ENCODE peak calls at places on chromosome 19, in five cellular contexts. C is thoracic aorta; N is IMR-90; V is CD4-positive, alpha-beta memory T cell; D is lower lobe of right lung. J is an unnamed sample.
A peak's percentile ranks its signal among the peaks of the same experiment; 100 is the strongest.

GRCh38 chr19:18675779-18676178 is 7.7 kb upstream of the CRTC1 start:
- DNase-seq in D (no peak), N (no peak), C (no peak), V (peak; percentile 19), J (no peak)

GRCh38 chr19:54421169-54421516 is 5.9 kb downstream of the TTYH1 start:
- DNase-seq in D (no peak), C (no peak), V (no peak), N (no peak), J (no peak)

GRCh38 chr19:49442793-49443365 is 1.6 kb upstream of the SLC17A7 start:
- DNase-seq in V (no peak), D (peak; percentile 96), N (peak; percentile 73), C (peak; percentile 81), J (peak; percentile 29)

GRCh38 chr19:48842744-48843162 is 6.5 kb upstream of the HSD17B14 start:
- DNase-seq in V (peak; percentile 53), C (no peak), D (no peak), N (peak; percentile 48), J (no peak)

GRCh38 chr19:55253842-55254624 is 4.8 kb downstream of the PPP6R1 start:
- DNase-seq in V (peak; percentile 80), N (no peak), C (no peak), D (no peak), J (peak; percentile 63)

GRCh38 chr19:18415177-18415867 is 3.9 kb upstream of the SSBP4 start:
- DNase-seq in V (no peak), C (no peak), N (peak; percentile 66), D (peak; percentile 79), J (no peak)

GRCh38 chr19:31378404-31378803 is 29.2 kb upstream of the TSHZ3 start:
- DNase-seq in C (no peak), D (no peak), V (no peak), N (peak; percentile 95), J (no peak)

GRCh38 chr19:1070931-1071791 is 4.2 kb downstream of the ARHGAP45 start:
- DNase-seq in V (no peak), N (no peak), D (no peak), C (no peak), J (no peak)

GRCh38 chr19:16325671-16326400 is 1.2 kb downstream of the KLF2 start:
- DNase-seq in V (peak; percentile 76), D (peak; percentile 74), C (no peak), N (no peak), J (peak; percentile 66)

GRCh38 chr19:2552859-2553258 is 76.9 kb downstream of the GADD45B start:
- DNase-seq in D (peak; percentile 36), N (no peak), C (no peak), V (peak; percentile 84), J (peak; percentile 55)

GRCh38 chr19:1214299-1214861 is 8.8 kb downstream of the STK11 start:
- DNase-seq in N (no peak), D (no peak), C (no peak), V (no peak), J (no peak)

GRCh38 chr19:1235625-1236538 is 1.9 kb downstream of the CBARP start:
- DNase-seq in D (no peak), C (no peak), N (peak; percentile 50), V (no peak), J (no peak)

GRCh38 chr19:49890349-49891311 is 6.1 kb downstream of the IL4I1 start:
- DNase-seq in D (peak; percentile 71), C (no peak), N (no peak), V (peak; percentile 62), J (peak; percentile 58)

GRCh38 chr19:22783651-22784050 is 300 bp downstream of the ZNF99 start:
- DNase-seq in D (no peak), N (no peak), V (no peak), C (no peak), J (no peak)

GRCh38 chr19:50481351-50482149 is 4.9 kb upstream of the GARIN5A start:
- DNase-seq in C (no peak), D (no peak), N (no peak), V (no peak), J (no peak)

GRCh38 chr19:46841458-46842083 is 9.1 kb downstream of the AP2S1 start:
- DNase-seq in N (peak; percentile 52), V (no peak), C (peak; percentile 47), D (no peak), J (no peak)

GRCh38 chr19:7742575-7742974 is 4.8 kb downstream of the CD209 start:
- DNase-seq in C (no peak), N (no peak), D (no peak), V (no peak), J (no peak)

GRCh38 chr19:13006431-13007281 is 11.4 kb downstream of the NFIX start:
- DNase-seq in V (no peak), C (no peak), N (no peak), D (no peak), J (no peak)

GRCh38 chr19:13007292-13008045 is 12.2 kb downstream of the NFIX start:
- DNase-seq in N (no peak), D (peak; percentile 89), V (no peak), C (no peak), J (no peak)

GRCh38 chr19:13010992-13011652 is 15.8 kb downstream of the NFIX start:
- DNase-seq in C (no peak), D (no peak), V (no peak), N (no peak), J (no peak)

GRCh38 chr19:13010038-13010991 is 15.0 kb downstream of the NFIX start:
- DNase-seq in V (no peak), D (no peak), N (no peak), C (no peak), J (no peak)

DNA sequence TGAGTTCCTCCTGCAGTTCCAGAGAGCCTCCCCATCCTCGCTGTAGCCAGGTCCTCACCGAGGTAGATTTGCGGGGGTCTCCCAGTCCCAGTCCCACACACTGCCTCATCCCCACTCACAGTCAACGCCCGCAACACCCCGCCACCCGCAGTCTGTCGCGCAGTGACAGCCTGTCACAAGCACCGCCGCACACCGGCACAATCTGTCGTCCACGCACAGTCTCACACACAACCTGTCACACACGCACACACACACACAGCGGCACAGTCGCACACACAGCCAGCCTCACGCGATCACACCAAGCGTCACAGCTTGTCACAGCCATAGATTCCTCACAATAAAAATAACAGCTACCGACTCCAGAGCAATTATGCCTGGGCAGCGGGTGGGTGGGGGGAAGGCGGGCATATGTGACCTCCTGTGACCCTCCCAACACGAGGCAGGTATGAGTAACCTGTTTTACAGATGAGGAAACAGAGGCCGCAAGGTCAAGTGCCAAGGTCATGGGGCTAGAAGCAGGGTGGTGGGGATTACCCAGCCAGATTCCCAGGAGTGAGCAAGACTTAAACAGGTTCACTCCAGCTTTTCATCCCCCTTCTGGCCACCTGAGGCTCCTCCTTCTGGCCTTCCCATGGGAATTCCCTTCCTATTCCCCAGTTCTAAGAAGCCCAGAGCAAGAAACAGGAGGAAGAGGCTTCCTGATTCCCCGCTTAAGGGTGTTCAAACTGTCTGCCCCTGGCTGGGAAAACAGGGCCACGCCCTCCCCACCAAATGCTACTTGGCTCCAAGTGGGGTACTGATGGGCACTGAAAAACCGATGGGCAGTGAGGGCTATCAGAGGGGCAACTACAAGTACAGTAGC is 13.9 kb downstream of the NFIX start:
- DNase-seq in C (no peak), V (no peak), D (no peak), N (no peak), J (no peak)
- H3K4me1 ChIP-seq in C (peaks cover 97% of the 10 kb centered on the region), V (peaks cover 19% of the 10 kb centered on the region), D (peaks cover 98% of the 10 kb centered on the region), N (peaks cover 8% of the 10 kb centered on the region), J (peaks cover 18% of the 10 kb centered on the region)

DNA sequence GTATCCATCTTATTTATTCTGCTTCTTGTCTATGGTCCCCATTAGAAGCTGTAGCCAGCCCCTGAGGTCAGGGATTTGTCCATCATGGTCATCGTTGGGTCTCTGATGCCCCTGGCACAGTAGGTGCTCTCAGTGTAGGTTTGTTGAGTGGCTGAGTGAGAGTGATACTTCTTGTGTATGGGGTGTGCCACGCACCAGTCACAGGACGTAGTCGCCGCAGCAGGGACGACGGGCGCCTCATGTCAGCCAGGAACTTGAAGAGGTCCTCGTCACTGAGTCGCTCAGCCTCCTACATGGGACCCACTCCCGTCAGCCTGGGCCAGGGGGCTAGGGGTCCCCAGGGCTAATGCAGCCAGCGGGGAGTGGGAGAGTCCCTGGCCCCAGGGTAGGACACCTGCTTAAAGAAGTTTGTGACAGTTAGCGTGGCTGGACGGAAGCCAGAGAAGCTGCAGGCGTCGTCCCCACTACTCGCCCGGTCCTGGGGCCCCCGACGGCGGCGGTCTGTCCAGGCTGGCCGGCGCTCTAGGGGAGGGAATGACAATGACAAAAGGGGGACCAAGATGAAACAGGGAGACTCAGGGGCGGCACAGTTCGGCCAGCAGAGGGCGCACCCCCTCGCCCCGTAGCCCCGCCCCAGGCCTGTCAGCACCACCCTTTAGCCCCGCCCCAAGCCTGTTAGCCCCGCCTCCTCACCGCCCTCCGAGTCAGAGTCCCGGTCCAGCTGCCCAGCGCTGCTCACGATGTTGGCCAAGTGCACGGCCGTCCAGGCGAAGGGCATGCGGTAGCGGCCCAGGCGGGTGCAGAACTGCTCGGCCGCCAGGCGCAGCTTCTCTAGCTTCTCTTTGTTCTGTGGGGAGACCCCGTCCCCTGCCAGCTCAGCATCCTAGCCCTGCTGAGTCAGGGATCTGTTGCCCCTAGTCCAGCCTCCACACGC is 3.7 kb downstream of the ANGPTL8 start:
- DNase-seq in V (peak; percentile 70), D (peak; percentile 94), C (peak; percentile 76), N (peak; percentile 77), J (peak; percentile 72)
- H3K4me3 ChIP-seq in V (no peak overlapping the region), D (no peak overlapping the region), C (peak overlapping the region; percentile 26), N (no peak overlapping the region), J (no peak overlapping the region)

GRCh38 chr19:9785367-9786331 is 17.1 kb upstream of the ZNF846 start:
- DNase-seq in D (peak; percentile 98), N (peak; percentile 92), V (peak; percentile 93), C (peak; percentile 98), J (peak; percentile 93)
- H3K27ac ChIP-seq in D (peak overlapping the region; percentile 96), N (peak overlapping the region; percentile 95), V (peak overlapping the region; percentile 77), C (peak overlapping the region; percentile 100), J (peak overlapping the region; percentile 85)

DNA sequence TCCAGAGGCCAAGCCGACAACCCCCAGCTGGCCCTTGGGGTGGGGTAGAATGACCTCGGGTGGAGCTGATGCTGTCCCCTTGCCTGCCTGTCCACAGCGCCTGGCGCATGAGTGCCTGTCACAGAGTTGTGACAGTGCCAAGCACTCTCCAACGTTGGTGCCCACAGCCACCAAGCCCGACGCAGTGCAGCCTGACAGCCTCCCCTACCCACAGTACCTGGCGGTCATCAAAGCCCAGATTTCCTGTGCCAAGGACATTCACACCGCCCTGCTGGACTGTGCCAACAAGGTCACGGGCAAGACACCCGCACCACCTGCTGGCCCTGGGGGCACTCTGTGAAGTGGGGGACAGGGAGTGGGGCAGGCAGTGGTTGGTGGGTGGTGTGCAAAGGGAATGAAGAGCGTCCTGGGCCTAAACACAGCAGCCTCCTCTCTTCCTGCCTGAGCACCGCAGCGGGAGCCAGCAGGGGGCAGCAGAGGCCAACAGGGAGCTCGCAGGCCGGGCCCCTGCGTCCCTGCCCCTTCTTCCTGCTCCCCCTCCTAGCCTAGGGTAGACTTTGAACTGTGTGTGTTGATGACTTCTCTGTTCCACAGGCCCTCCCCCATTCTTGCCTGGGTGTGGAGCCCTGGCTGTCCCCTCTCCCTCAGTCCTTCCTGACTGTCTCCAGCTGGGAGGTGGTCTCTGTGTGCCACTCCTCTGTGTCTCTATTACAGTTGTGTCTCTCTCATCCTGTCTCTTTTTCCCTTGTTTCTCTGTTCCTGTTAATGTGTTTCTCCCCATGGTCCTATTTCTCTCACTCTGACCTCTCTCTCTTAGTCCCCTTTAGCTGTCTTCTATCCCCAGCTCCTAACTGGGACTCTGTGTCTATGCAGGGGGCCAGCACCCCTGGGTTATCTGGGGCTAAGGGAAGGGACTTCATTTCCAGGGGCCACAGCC is 6.5 kb downstream of the MED29 start:
- DNase-seq in N (peak; percentile 76), D (peak; percentile 94), V (peak; percentile 91), C (no peak), J (peak; percentile 85)
- H3K4me1 ChIP-seq in N (peaks cover 20% of the 10 kb centered on the region), D (peaks cover 47% of the 10 kb centered on the region), V (peaks cover 58% of the 10 kb centered on the region), C (peaks cover 41% of the 10 kb centered on the region), J (peaks cover 40% of the 10 kb centered on the region)

J was measured in effector memory CD4-positive, alpha-beta T cell.